ENCODE peak calls at places on chromosomes 4 and X, in seven cellular contexts. H, D, B, S, O, N and A are unnamed samples.
A peak's percentile ranks its signal among the peaks of the same experiment; 100 is the strongest.

GRCh38 chr4:185307136-185307950 is 88.4 kb downstream of the LRP2BP start:
- DNase-seq in H (peak; percentile 8), D (no peak), N (no peak), S (no peak), B (no peak), O (no peak), A (no peak)

GRCh38 chr4:143397335-143397734 is 60.7 kb downstream of the GAB1 start:
- DNase-seq in D (no peak), N (no peak), S (no peak), B (no peak), O (no peak), H (peak; percentile 56), A (no peak)

GRCh38 chr4:25938251-25939186 is 24.5 kb downstream of the SMIM20 start:
- DNase-seq in O (no peak), B (no peak), H (peak; percentile 99), D (no peak), S (peak; percentile 51), N (no peak), A (no peak)

GRCh38 chr4:7756071-7756470 is 183.6 kb downstream of the AFAP1 start:
- DNase-seq in H (no peak), S (no peak), N (no peak), B (no peak), O (no peak), D (no peak), A (no peak)

GRCh38 chr4:2928242-2929155 is 34.7 kb downstream of the NOP14 start:
- DNase-seq in O (no peak), D (no peak), H (no peak), S (no peak), N (no peak), B (peak; percentile 78), A (no peak)

GRCh38 chrX:68897118-68897517 is 68.3 kb downstream of the EFNB1 start:
- DNase-seq in B (no peak), O (peak; percentile 87), S (no peak), H (no peak), D (no peak), N (no peak), A (no peak)

GRCh38 chrX:24720036-24720435 is 26.3 kb downstream of the POLA1 start:
- DNase-seq in O (no peak), D (no peak), B (no peak), N (no peak), H (no peak), S (no peak), A (no peak)

GRCh38 chr4:15557806-15558550 is 88.3 kb downstream of the CC2D2A start:
- DNase-seq in N (no peak), D (no peak), O (no peak), B (no peak), H (no peak), S (no peak), A (no peak)

GRCh38 chr4:73911746-73912145 is 42.6 kb downstream of the CXCL1 start:
- DNase-seq in D (no peak), O (no peak), N (no peak), S (no peak), H (no peak), B (no peak), A (no peak)

GRCh38 chr4:93178279-93178678 is 650.3 kb upstream of the ATOH1 start:
- DNase-seq in D (no peak), B (no peak), S (no peak), H (no peak), N (no peak), O (no peak), A (no peak)

GRCh38 chr4:149896428-149896827 is 80.8 kb upstream of the IQCM start:
- DNase-seq in H (peak; percentile 53), S (no peak), D (no peak), N (no peak), O (no peak), B (no peak), A (no peak)

GRCh38 chr4:108763981-108764380 is 1.1 kb upstream of the ETNPPL start:
- DNase-seq in O (no peak), D (no peak), N (no peak), H (no peak), B (no peak), S (no peak), A (no peak)

GRCh38 chr4:4689694-4690440 is 148.0 kb upstream of the STX18 start:
- DNase-seq in H (no peak), D (no peak), B (no peak), S (peak; percentile 9), N (no peak), O (no peak), A (no peak)

GRCh38 chr4:53763813-53764597 is 172.7 kb upstream of the LNX1 start:
- DNase-seq in S (no peak), O (no peak), B (no peak), N (no peak), H (peak; percentile 75), D (no peak), A (no peak)

GRCh38 chr4:122458625-122459024 is 2.1 kb upstream of the IL2 start:
- DNase-seq in O (peak; percentile 3), N (peak; percentile 15), H (peak; percentile 20), B (no peak), D (peak; percentile 8), S (peak; percentile 46), A (no peak)

GRCh38 chr4:56311299-56311975 is 75.9 kb downstream of the AASDH start:
- DNase-seq in S (no peak), O (no peak), H (no peak), D (no peak), B (no peak), N (no peak), A (no peak)

GRCh38 chr4:519203-519651 is 20.2 kb downstream of the PIGG start:
- DNase-seq in S (no peak), H (no peak), B (peak; percentile 54), D (no peak), O (no peak), N (no peak), A (no peak)

GRCh38 chrX:1412551-1413161 is 20.7 kb upstream of the SLC25A6 start:
- DNase-seq in H (no peak), S (no peak), B (no peak), O (no peak), D (no peak), N (no peak), A (no peak)